ENCODE peak calls at places on chromosomes 6 and 20, in six cellular contexts. Y, J, X, A, H and P are unnamed samples.

GRCh38 chr6:108260126-108260808 is 573 bp downstream of the SNX3 start:
- DNase-seq in Y (peak), J (peak), X (peak), A (no peak), H (peak), P (peak)

GRCh38 chr6:165571068-165571682 is 91.9 kb downstream of the PDE10A start:
- DNase-seq in Y (no peak), J (peak), X (peak), A (no peak), H (peak), P (no peak)

GRCh38 chr6:158910484-158911075 is 89.4 kb downstream of the RSPH3 start:
- DNase-seq in Y (peak), J (no peak), X (no peak), A (peak), H (peak), P (peak)

GRCh38 chr6:69589626-69590025 is 207.2 kb downstream of the LMBRD1 start:
- DNase-seq in Y (no peak), J (no peak), X (no peak), A (no peak), H (no peak), P (no peak)

GRCh38 chr20:57200882-57201723 is 65.3 kb downstream of the BMP7 start:
- DNase-seq in Y (no peak), J (no peak), X (no peak), A (no peak), H (peak), P (no peak)

GRCh38 chr6:26743157-26743821 is 83.7 kb upstream of the ZNF322 start:
- DNase-seq in Y (peak), J (peak), X (peak), A (no peak), H (no peak), P (peak)

GRCh38 chr6:100549406-100550167 is 84.9 kb upstream of the SIM1 start:
- DNase-seq in Y (no peak), J (peak), X (peak), A (no peak), H (no peak), P (no peak)

GRCh38 chr6:148223424-148223842 is 119.2 kb upstream of the SASH1 start:
- DNase-seq in Y (no peak), J (peak), X (peak), A (no peak), H (no peak), P (no peak)

GRCh38 chr20:58829531-58829941 is 21.2 kb downstream of the GNAS-AS1 start:
- DNase-seq in Y (no peak), J (no peak), X (peak), A (no peak), H (no peak), P (no peak)

GRCh38 chr6:162833776-162834175 is 106.0 kb downstream of the PACRG start:
- DNase-seq in Y (no peak), J (no peak), X (no peak), A (no peak), H (no peak), P (no peak)

GRCh38 chr6:151869345-151869744 is 61.9 kb downstream of the ESR1 start:
- DNase-seq in Y (no peak), J (no peak), X (no peak), A (no peak), H (no peak), P (no peak)

GRCh38 chr20:34222208-34222607 is 19.0 kb upstream of the ASIP start:
- DNase-seq in Y (no peak), J (peak), X (peak), A (no peak), H (peak), P (no peak)

GRCh38 chr6:38193486-38194281 is 374.2 kb downstream of the ZFAND3 start:
- DNase-seq in Y (no peak), J (no peak), X (no peak), A (no peak), H (no peak), P (no peak)

GRCh38 chr6:16168858-16169257 is 40.0 kb downstream of the MYLIP start:
- DNase-seq in Y (no peak), J (peak), X (peak), A (no peak), H (no peak), P (peak)

GRCh38 chr20:53128024-53128423 is 155.9 kb downstream of the TSHZ2 start:
- DNase-seq in Y (no peak), J (no peak), X (no peak), A (no peak), H (no peak), P (no peak)

GRCh38 chr6:45631396-45631795 is 253.7 kb upstream of the SUPT3H start:
- DNase-seq in Y (no peak), J (peak), X (no peak), A (no peak), H (peak), P (no peak)

GRCh38 chr6:80163754-80164187 is 57.3 kb downstream of the BCKDHB start:
- DNase-seq in Y (no peak), J (peak), X (peak), A (no peak), H (peak), P (no peak)

GRCh38 chr6:149862901-149863595 is 1.1 kb downstream of the LRP11 start:
- DNase-seq in Y (peak), J (peak), X (peak), A (no peak), H (peak), P (peak)

GRCh38 chr6:3920321-3920720 is 71.1 kb downstream of the FAM50B start:
- DNase-seq in Y (no peak), J (no peak), X (no peak), A (no peak), H (no peak), P (no peak)

GRCh38 chr6:38030380-38030779 is 210.9 kb downstream of the ZFAND3 start:
- DNase-seq in Y (no peak), J (no peak), X (no peak), A (no peak), H (no peak), P (no peak)

GRCh38 chr20:6575912-6576391 is 191.5 kb upstream of the BMP2 start:
- DNase-seq in Y (no peak), J (peak), X (peak), A (no peak), H (no peak), P (no peak)

GRCh38 chr6:37473364-37474095 is 26.2 kb downstream of the CCDC167 start:
- DNase-seq in Y (no peak), J (no peak), X (peak), A (no peak), H (no peak), P (no peak)

GRCh38 chr6:69705954-69706353 is 90.9 kb downstream of the LMBRD1 start:
- DNase-seq in Y (no peak), J (no peak), X (no peak), A (no peak), H (no peak), P (no peak)

GRCh38 chr20:8400461-8400860 is 268.4 kb downstream of the PLCB1 start:
- DNase-seq in Y (no peak), J (no peak), X (no peak), A (no peak), H (no peak), P (no peak)

GRCh38 chr20:4673371-4674001 is 48.2 kb upstream of the PRND start:
- DNase-seq in Y (no peak), J (no peak), X (no peak), A (no peak), H (no peak), P (no peak)

GRCh38 chr6:169972736-169973135 is 221.3 kb downstream of the ERMARD start:
- DNase-seq in Y (peak), J (no peak), X (no peak), A (no peak), H (no peak), P (no peak)

GRCh38 chr20:36579996-36580545 is 6.7 kb downstream of the TGIF2 start:
- DNase-seq in Y (no peak), J (peak), X (peak), A (no peak), H (no peak), P (no peak)

GRCh38 chr20:32528291-32528891 is 56.7 kb downstream of the NOL4L start:
- DNase-seq in Y (no peak), J (no peak), X (no peak), A (no peak), H (no peak), P (no peak)

GRCh38 chr6:19892250-19892649 is 55.1 kb downstream of the ID4 start:
- DNase-seq in Y (no peak), J (no peak), X (no peak), A (no peak), H (peak), P (no peak)

GRCh38 chr6:127518212-127518709 is 874 bp downstream of the MTCL3 start:
- DNase-seq in Y (no peak), J (no peak), X (no peak), A (no peak), H (no peak), P (peak)

GRCh38 chr6:135880066-135880972 is 28.8 kb downstream of the PDE7B start:
- DNase-seq in Y (no peak), J (peak), X (peak), A (no peak), H (no peak), P (no peak)

GRCh38 chr6:170552765-170553685 is at the start of gene PSMB1:
- DNase-seq in Y (peak), J (peak), X (peak), A (peak), H (peak), P (peak)

GRCh38 chr6:73878403-73878802 is 182.4 kb downstream of the CD109 start:
- DNase-seq in Y (no peak), J (no peak), X (no peak), A (no peak), H (no peak), P (no peak)

GRCh38 chr20:25697132-25697446 is 436 bp upstream of the ZNF337 start:
- DNase-seq in Y (no peak), J (no peak), X (no peak), A (no peak), H (no peak), P (no peak)
- H4K91ac ChIP-seq in Y (no peak), J (no peak), X (no peak), A (no peak), H (no peak), P (no peak)

DNA sequence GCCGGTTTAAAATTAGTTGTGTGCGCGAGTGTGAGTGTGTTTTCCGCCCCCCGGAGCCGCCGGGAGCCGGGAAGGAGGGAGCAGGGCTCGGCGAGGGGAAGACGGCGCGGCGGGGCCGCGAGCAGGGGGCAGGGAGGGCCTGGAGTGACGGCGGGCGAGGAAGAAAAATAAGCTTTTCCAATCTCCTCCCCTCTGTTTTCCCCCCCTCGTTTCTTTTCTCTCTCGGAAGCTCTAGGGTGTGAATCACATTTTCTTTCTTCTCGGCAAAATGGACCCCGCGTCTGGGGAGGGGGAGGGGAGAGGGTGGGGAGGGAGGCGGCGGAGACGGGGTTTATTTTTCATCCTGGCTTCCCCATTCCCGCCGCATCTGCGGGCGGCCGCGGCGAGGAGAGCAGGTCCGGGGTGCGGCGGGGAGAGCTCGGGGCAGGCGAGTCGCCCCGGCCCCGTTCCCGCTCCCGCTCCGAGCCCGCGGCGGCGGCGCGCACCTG is 881 bp downstream of the BICRAL start:
- DNase-seq in Y (peak), J (peak), X (peak), A (no peak), H (peak), P (peak)
- H3K18ac ChIP-seq in Y (peak), J (peak), X (peak), A (peak), H (peak), P (peak)

DNA sequence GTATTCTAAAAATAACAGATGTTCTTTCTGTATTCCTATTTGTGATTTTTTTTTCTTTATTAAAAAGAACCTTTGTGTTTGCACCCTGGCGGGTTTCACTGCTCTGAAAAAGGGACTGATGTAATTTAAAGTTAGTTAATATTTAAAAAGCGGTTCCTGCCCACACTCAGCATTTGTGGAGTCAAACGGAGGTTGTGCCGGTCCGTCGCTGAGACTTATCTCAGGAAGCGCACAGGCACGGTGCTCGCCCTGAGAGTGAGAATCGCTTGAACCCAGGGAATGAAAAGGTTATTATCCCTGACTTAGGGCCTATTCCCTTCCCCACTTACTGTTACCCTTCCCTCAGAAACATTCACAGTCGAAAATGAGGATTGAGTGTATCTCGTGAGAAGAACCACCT is 366.7 kb downstream of the THBS2 start:
- DNase-seq in Y (no peak), J (no peak), X (no peak), A (no peak), H (no peak), P (no peak)
- H4K91ac ChIP-seq in Y (no peak), J (no peak), X (no peak), A (no peak), H (no peak), P (no peak)

DNA sequence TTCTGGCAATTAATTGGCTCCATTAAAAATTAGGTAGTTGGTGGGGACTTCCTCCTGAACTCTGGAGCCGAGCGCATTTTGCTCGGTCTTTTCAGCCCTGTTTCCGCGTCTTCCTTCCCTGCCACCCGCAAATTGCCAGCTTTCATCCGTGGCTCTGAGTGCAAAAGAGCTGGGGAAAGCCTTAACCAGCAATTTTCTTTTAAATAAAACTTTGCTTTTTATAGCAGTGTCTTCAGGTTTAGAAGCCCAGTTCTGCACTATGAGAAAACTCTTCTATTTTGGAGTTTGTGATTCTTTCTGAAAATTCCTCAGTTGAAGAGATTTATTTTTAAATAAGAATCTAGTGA is 671 bp downstream of the KCTD20 start:
- DNase-seq in Y (no peak), J (no peak), X (no peak), A (no peak), H (no peak), P (no peak)
- H3K18ac ChIP-seq in Y (no peak), J (peak), X (peak), A (no peak), H (peak), P (no peak)

GRCh38 chr6:154548130-154548830 is 37.8 kb upstream of the CNKSR3 start:
- DNase-seq in Y (no peak), J (peak), X (peak), A (no peak), H (no peak), P (no peak)

GRCh38 chr6:154549179-154549578 is 38.7 kb upstream of the CNKSR3 start:
- DNase-seq in Y (no peak), J (no peak), X (no peak), A (no peak), H (no peak), P (no peak)

GRCh38 chr6:154555075-154555677 is 44.7 kb upstream of the CNKSR3 start:
- DNase-seq in Y (no peak), J (peak), X (peak), A (no peak), H (no peak), P (no peak)

GRCh38 chr6:154550778-154551177 is 40.3 kb upstream of the CNKSR3 start:
- DNase-seq in Y (no peak), J (no peak), X (no peak), A (no peak), H (no peak), P (no peak)
- H4K91ac ChIP-seq in Y (no peak), J (no peak), X (no peak), A (no peak), H (no peak), P (no peak)